ENCODE peak calls at places on chromosomes 7 and 10, in eight cellular contexts. One of them, this sample, is unnamed.

GRCh38 chr10:102965455-102965854 is 47.4 kb downstream of the CNNM2 start:
- DNase-seq in epithelial cell of prostate: no peak
- DNase-seq in naive thymus-derived CD8-positive, alpha-beta T cell: no peak
- DNase-seq in HTR-8/SVneo: no peak
- DNase-seq in IMR-90: no peak
- DNase-seq in choroid plexus epithelial cell: no peak
- DNase-seq in caudate nucleus: no peak
- DNase-seq in progenitor cell of endocrine pancreas: no peak
- DNase-seq in this sample: no peak

GRCh38 chr7:157046681-157047080 is 36.2 kb upstream of the MNX1 start:
- DNase-seq in epithelial cell of prostate: peak
- DNase-seq in naive thymus-derived CD8-positive, alpha-beta T cell: no peak
- DNase-seq in HTR-8/SVneo: peak
- DNase-seq in IMR-90: peak
- DNase-seq in choroid plexus epithelial cell: no peak
- DNase-seq in caudate nucleus: no peak
- DNase-seq in progenitor cell of endocrine pancreas: no peak
- DNase-seq in this sample: no peak

GRCh38 chr10:79097021-79097695 is 28.4 kb downstream of the ZMIZ1 start:
- DNase-seq in epithelial cell of prostate: no peak
- DNase-seq in naive thymus-derived CD8-positive, alpha-beta T cell: no peak
- DNase-seq in HTR-8/SVneo: no peak
- DNase-seq in IMR-90: peak
- DNase-seq in choroid plexus epithelial cell: peak
- DNase-seq in caudate nucleus: no peak
- DNase-seq in progenitor cell of endocrine pancreas: no peak
- DNase-seq in this sample: no peak

GRCh38 chr7:128003787-128004186 is 27.4 kb downstream of the LRRC4 start:
- DNase-seq in epithelial cell of prostate: no peak
- DNase-seq in naive thymus-derived CD8-positive, alpha-beta T cell: no peak
- DNase-seq in HTR-8/SVneo: no peak
- DNase-seq in IMR-90: no peak
- DNase-seq in choroid plexus epithelial cell: peak
- DNase-seq in caudate nucleus: no peak
- DNase-seq in progenitor cell of endocrine pancreas: no peak
- DNase-seq in this sample: no peak

GRCh38 chr7:107469836-107470416 is at the start of gene GPR22:
- DNase-seq in epithelial cell of prostate: no peak
- DNase-seq in naive thymus-derived CD8-positive, alpha-beta T cell: no peak
- DNase-seq in HTR-8/SVneo: no peak
- DNase-seq in IMR-90: no peak
- DNase-seq in choroid plexus epithelial cell: no peak
- DNase-seq in caudate nucleus: no peak
- DNase-seq in progenitor cell of endocrine pancreas: no peak
- DNase-seq in this sample: no peak

GRCh38 chr7:100407285-100408180 is 21.0 kb downstream of the ZCWPW1 start:
- DNase-seq in epithelial cell of prostate: peak
- DNase-seq in naive thymus-derived CD8-positive, alpha-beta T cell: peak
- DNase-seq in HTR-8/SVneo: peak
- DNase-seq in IMR-90: peak
- DNase-seq in choroid plexus epithelial cell: peak
- DNase-seq in caudate nucleus: no peak
- DNase-seq in progenitor cell of endocrine pancreas: no peak
- DNase-seq in this sample: no peak

GRCh38 chr10:129501652-129502436 is 34.8 kb downstream of the MGMT start:
- DNase-seq in epithelial cell of prostate: no peak
- DNase-seq in naive thymus-derived CD8-positive, alpha-beta T cell: no peak
- DNase-seq in HTR-8/SVneo: no peak
- DNase-seq in IMR-90: no peak
- DNase-seq in choroid plexus epithelial cell: no peak
- DNase-seq in caudate nucleus: no peak
- DNase-seq in progenitor cell of endocrine pancreas: no peak
- DNase-seq in this sample: no peak

GRCh38 chr10:33653584-33654367 is 319.3 kb upstream of the NRP1 start:
- DNase-seq in epithelial cell of prostate: no peak
- DNase-seq in naive thymus-derived CD8-positive, alpha-beta T cell: no peak
- DNase-seq in HTR-8/SVneo: no peak
- DNase-seq in IMR-90: peak
- DNase-seq in choroid plexus epithelial cell: peak
- DNase-seq in caudate nucleus: no peak
- DNase-seq in progenitor cell of endocrine pancreas: no peak
- DNase-seq in this sample: no peak

GRCh38 chr7:139771001-139771956 is 6.5 kb downstream of the HIPK2 start:
- DNase-seq in epithelial cell of prostate: peak
- DNase-seq in naive thymus-derived CD8-positive, alpha-beta T cell: no peak
- DNase-seq in HTR-8/SVneo: peak
- DNase-seq in IMR-90: peak
- DNase-seq in choroid plexus epithelial cell: peak
- DNase-seq in caudate nucleus: no peak
- DNase-seq in progenitor cell of endocrine pancreas: no peak
- DNase-seq in this sample: no peak

GRCh38 chr7:23893172-23893941 is 183.3 kb downstream of the STK31 start:
- DNase-seq in epithelial cell of prostate: no peak
- DNase-seq in naive thymus-derived CD8-positive, alpha-beta T cell: no peak
- DNase-seq in HTR-8/SVneo: no peak
- DNase-seq in IMR-90: no peak
- DNase-seq in choroid plexus epithelial cell: peak
- DNase-seq in caudate nucleus: no peak
- DNase-seq in progenitor cell of endocrine pancreas: no peak
- DNase-seq in this sample: no peak

GRCh38 chr10:67433276-67433675 is 262.7 kb downstream of the CTNNA3 start:
- DNase-seq in epithelial cell of prostate: no peak
- DNase-seq in naive thymus-derived CD8-positive, alpha-beta T cell: no peak
- DNase-seq in HTR-8/SVneo: no peak
- DNase-seq in IMR-90: no peak
- DNase-seq in choroid plexus epithelial cell: no peak
- DNase-seq in caudate nucleus: no peak
- DNase-seq in progenitor cell of endocrine pancreas: no peak
- DNase-seq in this sample: no peak

GRCh38 chr7:86914468-86915054 is 144.9 kb downstream of the ELAPOR2 start:
- DNase-seq in epithelial cell of prostate: no peak
- DNase-seq in naive thymus-derived CD8-positive, alpha-beta T cell: no peak
- DNase-seq in HTR-8/SVneo: no peak
- DNase-seq in IMR-90: peak
- DNase-seq in choroid plexus epithelial cell: peak
- DNase-seq in caudate nucleus: no peak
- DNase-seq in progenitor cell of endocrine pancreas: no peak
- DNase-seq in this sample: no peak

GRCh38 chr7:42340462-42340861 is 103.5 kb upstream of the GLI3 start:
- DNase-seq in epithelial cell of prostate: no peak
- DNase-seq in naive thymus-derived CD8-positive, alpha-beta T cell: no peak
- DNase-seq in HTR-8/SVneo: no peak
- DNase-seq in IMR-90: no peak
- DNase-seq in choroid plexus epithelial cell: no peak
- DNase-seq in caudate nucleus: no peak
- DNase-seq in progenitor cell of endocrine pancreas: no peak
- DNase-seq in this sample: no peak

GRCh38 chr10:70655316-70655715 is 17.0 kb upstream of the ADAMTS14 start:
- DNase-seq in epithelial cell of prostate: no peak
- DNase-seq in naive thymus-derived CD8-positive, alpha-beta T cell: no peak
- DNase-seq in HTR-8/SVneo: no peak
- DNase-seq in IMR-90: no peak
- DNase-seq in choroid plexus epithelial cell: no peak
- DNase-seq in caudate nucleus: no peak
- DNase-seq in progenitor cell of endocrine pancreas: no peak
- DNase-seq in this sample: no peak

GRCh38 chr10:49398000-49398861 is 2.3 kb upstream of the DRGX start:
- DNase-seq in epithelial cell of prostate: no peak
- DNase-seq in naive thymus-derived CD8-positive, alpha-beta T cell: peak
- DNase-seq in HTR-8/SVneo: peak
- DNase-seq in IMR-90: peak
- DNase-seq in choroid plexus epithelial cell: peak
- DNase-seq in caudate nucleus: no peak
- DNase-seq in progenitor cell of endocrine pancreas: peak
- DNase-seq in this sample: peak

GRCh38 chr10:17580853-17581252 is 36.3 kb downstream of the HACD1 start:
- DNase-seq in epithelial cell of prostate: no peak
- DNase-seq in naive thymus-derived CD8-positive, alpha-beta T cell: no peak
- DNase-seq in HTR-8/SVneo: no peak
- DNase-seq in IMR-90: no peak
- DNase-seq in choroid plexus epithelial cell: no peak
- DNase-seq in caudate nucleus: no peak
- DNase-seq in progenitor cell of endocrine pancreas: no peak
- DNase-seq in this sample: no peak

GRCh38 chr7:135758531-135758932 is 9.9 kb upstream of the FAM180A start:
- DNase-seq in epithelial cell of prostate: no peak
- DNase-seq in naive thymus-derived CD8-positive, alpha-beta T cell: no peak
- DNase-seq in HTR-8/SVneo: no peak
- DNase-seq in IMR-90: peak
- DNase-seq in choroid plexus epithelial cell: peak
- DNase-seq in caudate nucleus: no peak
- DNase-seq in progenitor cell of endocrine pancreas: no peak
- DNase-seq in this sample: no peak

GRCh38 chr10:44874176-44874575 is 37.0 kb upstream of the TMEM72 start:
- DNase-seq in epithelial cell of prostate: no peak
- DNase-seq in naive thymus-derived CD8-positive, alpha-beta T cell: no peak
- DNase-seq in HTR-8/SVneo: no peak
- DNase-seq in IMR-90: no peak
- DNase-seq in choroid plexus epithelial cell: no peak
- DNase-seq in caudate nucleus: no peak
- DNase-seq in progenitor cell of endocrine pancreas: no peak
- DNase-seq in this sample: no peak

GRCh38 chr10:132858121-132859081 is 72.5 kb upstream of the NKX6-2 start:
- DNase-seq in epithelial cell of prostate: no peak
- DNase-seq in naive thymus-derived CD8-positive, alpha-beta T cell: no peak
- DNase-seq in HTR-8/SVneo: no peak
- DNase-seq in IMR-90: no peak
- DNase-seq in choroid plexus epithelial cell: no peak
- DNase-seq in caudate nucleus: no peak
- DNase-seq in progenitor cell of endocrine pancreas: no peak
- DNase-seq in this sample: peak

GRCh38 chr7:117010375-117011133 is 57.3 kb downstream of the ST7 start:
- DNase-seq in epithelial cell of prostate: peak
- DNase-seq in naive thymus-derived CD8-positive, alpha-beta T cell: no peak
- DNase-seq in HTR-8/SVneo: no peak
- DNase-seq in IMR-90: peak
- DNase-seq in choroid plexus epithelial cell: no peak
- DNase-seq in caudate nucleus: no peak
- DNase-seq in progenitor cell of endocrine pancreas: no peak
- DNase-seq in this sample: no peak

GRCh38 chr7:79529214-79529895 is 75.9 kb upstream of the MAGI2 start:
- DNase-seq in epithelial cell of prostate: no peak
- DNase-seq in naive thymus-derived CD8-positive, alpha-beta T cell: no peak
- DNase-seq in HTR-8/SVneo: no peak
- DNase-seq in IMR-90: peak
- DNase-seq in choroid plexus epithelial cell: peak
- DNase-seq in caudate nucleus: no peak
- DNase-seq in progenitor cell of endocrine pancreas: no peak
- DNase-seq in this sample: no peak

GRCh38 chr7:121621947-121622346 is 225.8 kb upstream of the FAM3C start:
- DNase-seq in epithelial cell of prostate: no peak
- DNase-seq in naive thymus-derived CD8-positive, alpha-beta T cell: no peak
- DNase-seq in HTR-8/SVneo: no peak
- DNase-seq in IMR-90: no peak
- DNase-seq in choroid plexus epithelial cell: no peak
- DNase-seq in caudate nucleus: no peak
- DNase-seq in progenitor cell of endocrine pancreas: no peak
- DNase-seq in this sample: no peak

GRCh38 chr10:126243976-126244375 is 144.3 kb downstream of the ADAM12 start:
- DNase-seq in epithelial cell of prostate: no peak
- DNase-seq in naive thymus-derived CD8-positive, alpha-beta T cell: no peak
- DNase-seq in HTR-8/SVneo: no peak
- DNase-seq in IMR-90: peak
- DNase-seq in choroid plexus epithelial cell: peak
- DNase-seq in caudate nucleus: no peak
- DNase-seq in progenitor cell of endocrine pancreas: no peak
- DNase-seq in this sample: no peak

GRCh38 chr7:158971214-158971613 is 114.9 kb downstream of the DYNC2I1 start:
- DNase-seq in epithelial cell of prostate: no peak
- DNase-seq in naive thymus-derived CD8-positive, alpha-beta T cell: no peak
- DNase-seq in HTR-8/SVneo: no peak
- DNase-seq in IMR-90: no peak
- DNase-seq in choroid plexus epithelial cell: no peak
- DNase-seq in caudate nucleus: no peak
- DNase-seq in progenitor cell of endocrine pancreas: no peak
- DNase-seq in this sample: no peak

GRCh38 chr7:45112648-45113047 is 1.2 kb upstream of the TBRG4 start:
- DNase-seq in epithelial cell of prostate: no peak
- DNase-seq in naive thymus-derived CD8-positive, alpha-beta T cell: no peak
- DNase-seq in HTR-8/SVneo: no peak
- DNase-seq in IMR-90: peak
- DNase-seq in choroid plexus epithelial cell: peak
- DNase-seq in caudate nucleus: no peak
- DNase-seq in progenitor cell of endocrine pancreas: no peak
- DNase-seq in this sample: no peak

GRCh38 chr10:68175954-68176353 is 56.0 kb downstream of the ATOH7 start:
- DNase-seq in epithelial cell of prostate: no peak
- DNase-seq in naive thymus-derived CD8-positive, alpha-beta T cell: no peak
- DNase-seq in HTR-8/SVneo: no peak
- DNase-seq in IMR-90: no peak
- DNase-seq in choroid plexus epithelial cell: no peak
- DNase-seq in caudate nucleus: no peak
- DNase-seq in progenitor cell of endocrine pancreas: no peak
- DNase-seq in this sample: no peak

GRCh38 chr10:62817120-62817762 is 1.1 kb upstream of the EGR2 start:
- DNase-seq in epithelial cell of prostate: no peak
- DNase-seq in naive thymus-derived CD8-positive, alpha-beta T cell: no peak
- DNase-seq in HTR-8/SVneo: no peak
- DNase-seq in IMR-90: peak
- DNase-seq in choroid plexus epithelial cell: no peak
- DNase-seq in caudate nucleus: no peak
- DNase-seq in progenitor cell of endocrine pancreas: no peak
- DNase-seq in this sample: peak

GRCh38 chr10:27611209-27611608 is 107.1 kb downstream of the RAB18 start:
- DNase-seq in epithelial cell of prostate: no peak
- DNase-seq in naive thymus-derived CD8-positive, alpha-beta T cell: no peak
- DNase-seq in HTR-8/SVneo: peak
- DNase-seq in IMR-90: peak
- DNase-seq in choroid plexus epithelial cell: no peak
- DNase-seq in caudate nucleus: no peak
- DNase-seq in progenitor cell of endocrine pancreas: no peak
- DNase-seq in this sample: no peak

GRCh38 chr10:132185601-132186487 is 904 bp upstream of the DPYSL4 start:
- DNase-seq in epithelial cell of prostate: no peak
- DNase-seq in naive thymus-derived CD8-positive, alpha-beta T cell: peak
- DNase-seq in HTR-8/SVneo: no peak
- DNase-seq in IMR-90: peak
- DNase-seq in choroid plexus epithelial cell: peak
- DNase-seq in caudate nucleus: no peak
- DNase-seq in progenitor cell of endocrine pancreas: peak
- DNase-seq in this sample: no peak

GRCh38 chr10:93652857-93653256 is 40.5 kb downstream of the PDE6C start:
- DNase-seq in epithelial cell of prostate: no peak
- DNase-seq in naive thymus-derived CD8-positive, alpha-beta T cell: no peak
- DNase-seq in HTR-8/SVneo: no peak
- DNase-seq in IMR-90: peak
- DNase-seq in choroid plexus epithelial cell: peak
- DNase-seq in caudate nucleus: no peak
- DNase-seq in progenitor cell of endocrine pancreas: no peak
- DNase-seq in this sample: no peak

GRCh38 chr7:29723599-29723998 is 82.7 kb upstream of the WIPF3 start:
- DNase-seq in epithelial cell of prostate: peak
- DNase-seq in naive thymus-derived CD8-positive, alpha-beta T cell: no peak
- DNase-seq in HTR-8/SVneo: no peak
- DNase-seq in IMR-90: peak
- DNase-seq in choroid plexus epithelial cell: peak
- DNase-seq in caudate nucleus: no peak
- DNase-seq in progenitor cell of endocrine pancreas: no peak
- DNase-seq in this sample: no peak

GRCh38 chr7:110522061-110522750 is 568.7 kb upstream of the LRRN3 start:
- DNase-seq in epithelial cell of prostate: no peak
- DNase-seq in naive thymus-derived CD8-positive, alpha-beta T cell: no peak
- DNase-seq in HTR-8/SVneo: no peak
- DNase-seq in IMR-90: peak
- DNase-seq in choroid plexus epithelial cell: peak
- DNase-seq in caudate nucleus: no peak
- DNase-seq in progenitor cell of endocrine pancreas: no peak
- DNase-seq in this sample: no peak

GRCh38 chr7:31175672-31176071 is 123.6 kb downstream of the ADCYAP1R1 start:
- DNase-seq in epithelial cell of prostate: no peak
- DNase-seq in naive thymus-derived CD8-positive, alpha-beta T cell: no peak
- DNase-seq in HTR-8/SVneo: no peak
- DNase-seq in IMR-90: no peak
- DNase-seq in choroid plexus epithelial cell: no peak
- DNase-seq in caudate nucleus: no peak
- DNase-seq in progenitor cell of endocrine pancreas: no peak
- DNase-seq in this sample: no peak

GRCh38 chr7:2148189-2148588 is 84.6 kb downstream of the MAD1L1 start:
- DNase-seq in epithelial cell of prostate: no peak
- DNase-seq in naive thymus-derived CD8-positive, alpha-beta T cell: no peak
- DNase-seq in HTR-8/SVneo: no peak
- DNase-seq in IMR-90: no peak
- DNase-seq in choroid plexus epithelial cell: no peak
- DNase-seq in caudate nucleus: no peak
- DNase-seq in progenitor cell of endocrine pancreas: no peak
- DNase-seq in this sample: no peak

This sample was measured in lower lobe of right lung.